ENCODE peak calls at places on chromosome 16, in four cellular contexts. I is A673, V is Panc1, D is AG04450. X is an unnamed sample. For H3K27me3, the result is how much of the 10 kb centered on the place peaks cover.

GRCh38 chr16:1890701-1891035 is 18.7 kb upstream of the MEIOB start:
- DNase-seq in I (no peak), V (no peak), D (no peak), X (no peak)

GRCh38 chr16:85137323-85138072 is 25.2 kb upstream of the CIBAR2 start:
- DNase-seq in I (no peak), V (no peak), D (peak), X (peak)

GRCh38 chr16:58661199-58661830 is 23.3 kb downstream of the SLC38A7 start:
- DNase-seq in I (peak), V (peak), D (peak), X (peak)

GRCh38 chr16:22189473-22190168 is 16.5 kb upstream of the EEF2K start:
- DNase-seq in I (no peak), V (no peak), D (no peak), X (no peak)

GRCh38 chr16:20940864-20941634 is 40.5 kb downstream of the LYRM1 start:
- DNase-seq in I (no peak), V (no peak), D (no peak), X (no peak)

GRCh38 chr16:10558746-10559641 is 21.4 kb downstream of the EMP2 start:
- DNase-seq in I (no peak), V (no peak), D (no peak), X (no peak)

GRCh38 chr16:4212934-4213296 is 29.0 kb downstream of the SRL start:
- DNase-seq in I (no peak), V (no peak), D (no peak), X (peak)

GRCh38 chr16:64738321-64738960 is 383.4 kb downstream of the CDH11 start:
- DNase-seq in I (no peak), V (no peak), D (peak), X (peak)

GRCh38 chr16:10572611-10573010 is 7.8 kb downstream of the EMP2 start:
- DNase-seq in I (no peak), V (no peak), D (no peak), X (no peak)

GRCh38 chr16:8795096-8795495 is 2.3 kb downstream of the TMEM186 start:
- DNase-seq in I (no peak), V (no peak), D (no peak), X (peak)

GRCh38 chr16:88872650-88873331 is 6.3 kb upstream of the PABPN1L start:
- DNase-seq in I (no peak), V (no peak), D (no peak), X (no peak)

GRCh38 chr16:53090591-53091507 is 36.1 kb downstream of the CHD9 start:
- DNase-seq in I (peak), V (no peak), D (peak), X (peak)

GRCh38 chr16:78523212-78523995 is 423.9 kb downstream of the WWOX start:
- DNase-seq in I (no peak), V (no peak), D (no peak), X (no peak)

GRCh38 chr16:6602401-6602800 is 730.2 kb upstream of the RBFOX1 start:
- DNase-seq in I (no peak), V (no peak), D (no peak), X (no peak)

GRCh38 chr16:72172105-72173034 is at the start of gene PMFBP1:
- DNase-seq in I (peak), V (no peak), D (peak), X (peak)

GRCh38 chr16:23388786-23389185 is 64.2 kb downstream of the COG7 start:
- DNase-seq in I (no peak), V (no peak), D (no peak), X (no peak)

GRCh38 chr16:23635958-23636357 is 5.2 kb downstream of the PALB2 start:
- DNase-seq in I (no peak), V (no peak), D (no peak), X (no peak)

GRCh38 chr16:3509470-3509928 is 8.7 kb downstream of the CLUAP1 start:
- DNase-seq in I (no peak), V (no peak), D (no peak), X (no peak)

GRCh38 chr16:5323742-5324141 is 226.1 kb upstream of the EEF2KMT start:
- DNase-seq in I (no peak), V (no peak), D (no peak), X (no peak)

GRCh38 chr16:55487048-55487803 is 8.2 kb downstream of the MMP2 start:
- DNase-seq in I (no peak), V (no peak), D (peak), X (peak)

GRCh38 chr16:86951831-86952598 is 365.2 kb downstream of the C16orf95 start:
- DNase-seq in I (peak), V (no peak), D (peak), X (peak)

GRCh38 chr16:68718596-68718995 is 18.5 kb upstream of the CDH1 start:
- DNase-seq in I (no peak), V (no peak), D (no peak), X (no peak)

GRCh38 chr16:84144301-84144858 is 597 bp downstream of the HSDL1 start:
- DNase-seq in I (peak), V (no peak), D (no peak), X (no peak)

GRCh38 chr16:17304814-17305169 is 166.0 kb downstream of the XYLT1 start:
- DNase-seq in I (no peak), V (no peak), D (no peak), X (no peak)

GRCh38 chr16:2163211-2163881 is 7.8 kb downstream of the TRAF7 start:
- DNase-seq in I (no peak), V (no peak), D (no peak), X (no peak)

GRCh38 chr16:59510008-59510424 is 775.9 kb upstream of the GOT2 start:
- DNase-seq in I (no peak), V (no peak), D (no peak), X (no peak)

GRCh38 chr16:84810518-84811273 is 9.1 kb upstream of the CRISPLD2 start:
- DNase-seq in I (no peak), V (no peak), D (no peak), X (no peak)

GRCh38 chr16:14486520-14487303 is 143.3 kb downstream of the PARN start:
- DNase-seq in I (peak), V (no peak), D (peak), X (peak)

GRCh38 chr16:67260426-67261063 is 11.8 kb downstream of the SLC9A5 start:
- DNase-seq in I (no peak), V (no peak), D (no peak), X (peak)

GRCh38 chr16:77437859-77438258 is 3.0 kb upstream of the ADAMTS18 start:
- DNase-seq in I (peak), V (no peak), D (no peak), X (peak)

DNA sequence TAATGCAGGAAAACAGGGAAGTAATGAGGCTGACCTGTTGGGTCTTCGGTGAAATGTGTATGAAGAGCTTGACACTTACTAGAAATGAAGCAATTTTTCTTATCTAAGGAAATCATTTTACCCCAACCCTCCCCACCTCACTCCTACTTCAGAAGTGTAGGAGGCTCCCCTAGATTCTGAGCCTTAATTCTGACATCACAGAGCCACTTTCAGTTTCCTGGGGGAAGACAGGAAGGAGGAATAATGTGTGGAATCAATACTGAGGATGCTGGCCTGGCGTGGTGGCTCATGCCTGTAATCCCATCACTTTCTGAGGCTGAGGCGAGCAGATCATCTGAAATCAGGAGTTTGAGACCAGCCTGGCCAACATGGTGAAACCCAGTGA is 20.3 kb downstream of the FBRS start:
- DNase-seq in I (no peak), V (no peak), D (no peak), X (no peak)
- H3K27me3 ChIP-seq in I (under half), V (under half), D (under half), X (under half)

GRCh38 chr16:50547944-50548658 is at the start of gene NKD1:
- DNase-seq in I (peak), V (no peak), D (no peak), X (peak)

GRCh38 chr16:50546125-50546524 is 2.1 kb upstream of the NKD1 start:
- DNase-seq in I (no peak), V (no peak), D (no peak), X (no peak)

GRCh38 chr16:50549561-50549915 is 1.3 kb downstream of the NKD1 start:
- DNase-seq in I (no peak), V (no peak), D (no peak), X (no peak)

GRCh38 chr16:50548659-50549560 is 714 bp downstream of the NKD1 start:
- DNase-seq in I (peak), V (no peak), D (no peak), X (no peak)

GRCh38 chr16:50547340-50547865 is 793 bp upstream of the NKD1 start:
- DNase-seq in I (peak), V (no peak), D (no peak), X (no peak)
- H3K27me3 ChIP-seq in I (half or more), V (under half), D (half or more), X (half or more)

DNA sequence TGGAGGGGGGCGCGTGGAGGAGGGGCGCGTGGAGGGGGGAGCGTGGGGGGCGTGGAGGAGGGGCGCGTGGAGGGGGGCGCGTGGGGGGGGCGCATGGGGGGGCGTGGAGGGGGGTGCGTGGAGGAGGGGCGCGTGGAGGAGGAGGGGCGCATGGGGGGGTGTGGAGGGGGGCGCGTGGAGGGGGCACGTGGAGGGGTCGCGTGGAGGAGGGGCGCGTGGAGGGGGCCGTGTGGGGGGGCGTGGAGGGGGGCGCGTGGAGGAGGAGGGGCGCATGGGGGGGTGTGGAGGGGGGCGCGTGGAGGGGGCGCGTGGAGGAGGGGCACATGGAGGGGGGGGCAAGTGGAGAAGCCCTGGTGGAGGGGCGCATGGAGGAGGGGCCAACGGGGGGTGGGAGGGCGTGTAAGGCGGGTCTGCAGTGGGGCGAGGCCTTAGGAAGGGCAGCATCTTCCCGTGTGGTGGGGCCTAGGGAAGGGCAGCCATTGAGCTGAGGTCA is 7.3 kb downstream of the MSLN start:
- DNase-seq in I (no peak), V (no peak), D (no peak), X (no peak)
- H3K27me3 ChIP-seq in I (under half), V (under half), D (under half), X (under half)

GRCh38 chr16:12903325-12904040 is 2.1 kb downstream of the SHISA9 start:
- DNase-seq in I (no peak), V (no peak), D (no peak), X (no peak)
- H3K27me3 ChIP-seq in I (half or more), V (under half), D (under half), X (half or more)

GRCh38 chr16:51156836-51157235 is 5.8 kb upstream of the SALL1 start:
- DNase-seq in I (peak), V (no peak), D (no peak), X (no peak)
- H3K27me3 ChIP-seq in I (under half), V (under half), D (under half), X (under half)

X was measured in brain microvascular endothelial cell.